ENCODE peak calls at places on chromosomes 5 and 9, in eight cellular contexts. One of them, this sample, is unnamed.

GRCh38 chr9:74777136-74777879 is 110.4 kb downstream of the TRPM6 start:
- DNase-seq in GM13977: peak; percentile 49
- DNase-seq in 8988T: no peak
- DNase-seq in activated CD8-positive, alpha-beta memory T cell treated with anti-CD3 and anti-CD28 coated beads for 4 hours: peak; percentile 28
- DNase-seq in WTC11: peak; percentile 73
- DNase-seq in stimulated activated CD8-positive, alpha-beta memory T cell treated with anti-CD3 and anti-CD28 coated beads, Interleukin-2, amount 100 ng/mL, for 1 hour: peak; percentile 34
- DNase-seq in NCI-H345: peak; percentile 52
- DNase-seq in activated T-cell treated with anti-CD3 and anti-CD28 coated beads, Interleukin-2, amount 50 U/mL, for 72 hours: peak; percentile 66
- DNase-seq in this sample: no peak

GRCh38 chr5:175575301-175575700 is 82.6 kb upstream of the HRH2 start:
- DNase-seq in GM13977: no peak
- DNase-seq in 8988T: no peak
- DNase-seq in activated CD8-positive, alpha-beta memory T cell treated with anti-CD3 and anti-CD28 coated beads for 4 hours: no peak
- DNase-seq in WTC11: no peak
- DNase-seq in stimulated activated CD8-positive, alpha-beta memory T cell treated with anti-CD3 and anti-CD28 coated beads, Interleukin-2, amount 100 ng/mL, for 1 hour: no peak
- DNase-seq in NCI-H345: no peak
- DNase-seq in activated T-cell treated with anti-CD3 and anti-CD28 coated beads, Interleukin-2, amount 50 U/mL, for 72 hours: no peak
- DNase-seq in this sample: no peak

GRCh38 chr9:91643474-91644102 is 220.0 kb upstream of the NFIL3 start:
- DNase-seq in GM13977: no peak
- DNase-seq in 8988T: no peak
- DNase-seq in activated CD8-positive, alpha-beta memory T cell treated with anti-CD3 and anti-CD28 coated beads for 4 hours: no peak
- DNase-seq in WTC11: no peak
- DNase-seq in stimulated activated CD8-positive, alpha-beta memory T cell treated with anti-CD3 and anti-CD28 coated beads, Interleukin-2, amount 100 ng/mL, for 1 hour: no peak
- DNase-seq in NCI-H345: no peak
- DNase-seq in activated T-cell treated with anti-CD3 and anti-CD28 coated beads, Interleukin-2, amount 50 U/mL, for 72 hours: no peak
- DNase-seq in this sample: no peak

GRCh38 chr5:160315968-160316367 is 3.6 kb upstream of the CCNJL start:
- DNase-seq in GM13977: no peak
- DNase-seq in 8988T: peak; percentile 57
- DNase-seq in activated CD8-positive, alpha-beta memory T cell treated with anti-CD3 and anti-CD28 coated beads for 4 hours: no peak
- DNase-seq in WTC11: no peak
- DNase-seq in stimulated activated CD8-positive, alpha-beta memory T cell treated with anti-CD3 and anti-CD28 coated beads, Interleukin-2, amount 100 ng/mL, for 1 hour: no peak
- DNase-seq in NCI-H345: peak; percentile 14
- DNase-seq in activated T-cell treated with anti-CD3 and anti-CD28 coated beads, Interleukin-2, amount 50 U/mL, for 72 hours: no peak
- DNase-seq in this sample: no peak

GRCh38 chr5:174402224-174402812 is 322.1 kb upstream of the MSX2 start:
- DNase-seq in GM13977: no peak
- DNase-seq in 8988T: no peak
- DNase-seq in activated CD8-positive, alpha-beta memory T cell treated with anti-CD3 and anti-CD28 coated beads for 4 hours: no peak
- DNase-seq in WTC11: no peak
- DNase-seq in stimulated activated CD8-positive, alpha-beta memory T cell treated with anti-CD3 and anti-CD28 coated beads, Interleukin-2, amount 100 ng/mL, for 1 hour: no peak
- DNase-seq in NCI-H345: no peak
- DNase-seq in activated T-cell treated with anti-CD3 and anti-CD28 coated beads, Interleukin-2, amount 50 U/mL, for 72 hours: no peak
- DNase-seq in this sample: no peak

GRCh38 chr5:95870105-95870672 is 47.7 kb upstream of the GLRX start:
- DNase-seq in GM13977: no peak
- DNase-seq in 8988T: no peak
- DNase-seq in activated CD8-positive, alpha-beta memory T cell treated with anti-CD3 and anti-CD28 coated beads for 4 hours: no peak
- DNase-seq in WTC11: no peak
- DNase-seq in stimulated activated CD8-positive, alpha-beta memory T cell treated with anti-CD3 and anti-CD28 coated beads, Interleukin-2, amount 100 ng/mL, for 1 hour: no peak
- DNase-seq in NCI-H345: no peak
- DNase-seq in activated T-cell treated with anti-CD3 and anti-CD28 coated beads, Interleukin-2, amount 50 U/mL, for 72 hours: peak; percentile 51
- DNase-seq in this sample: no peak

GRCh38 chr5:14270212-14270702 is 127.1 kb downstream of the TRIO start:
- DNase-seq in GM13977: peak; percentile 54
- DNase-seq in 8988T: peak; percentile 53
- DNase-seq in activated CD8-positive, alpha-beta memory T cell treated with anti-CD3 and anti-CD28 coated beads for 4 hours: no peak
- DNase-seq in WTC11: peak; percentile 38
- DNase-seq in stimulated activated CD8-positive, alpha-beta memory T cell treated with anti-CD3 and anti-CD28 coated beads, Interleukin-2, amount 100 ng/mL, for 1 hour: no peak
- DNase-seq in NCI-H345: peak; percentile 43
- DNase-seq in activated T-cell treated with anti-CD3 and anti-CD28 coated beads, Interleukin-2, amount 50 U/mL, for 72 hours: no peak
- DNase-seq in this sample: no peak

GRCh38 chr9:4081948-4082347 is 217.9 kb downstream of the GLIS3 start:
- DNase-seq in GM13977: no peak
- DNase-seq in 8988T: no peak
- DNase-seq in activated CD8-positive, alpha-beta memory T cell treated with anti-CD3 and anti-CD28 coated beads for 4 hours: no peak
- DNase-seq in WTC11: no peak
- DNase-seq in stimulated activated CD8-positive, alpha-beta memory T cell treated with anti-CD3 and anti-CD28 coated beads, Interleukin-2, amount 100 ng/mL, for 1 hour: no peak
- DNase-seq in NCI-H345: no peak
- DNase-seq in activated T-cell treated with anti-CD3 and anti-CD28 coated beads, Interleukin-2, amount 50 U/mL, for 72 hours: no peak
- DNase-seq in this sample: no peak

GRCh38 chr5:93586948-93587918 is 4.2 kb downstream of the NR2F1 start:
- DNase-seq in GM13977: no peak
- DNase-seq in 8988T: no peak
- DNase-seq in activated CD8-positive, alpha-beta memory T cell treated with anti-CD3 and anti-CD28 coated beads for 4 hours: no peak
- DNase-seq in WTC11: no peak
- DNase-seq in stimulated activated CD8-positive, alpha-beta memory T cell treated with anti-CD3 and anti-CD28 coated beads, Interleukin-2, amount 100 ng/mL, for 1 hour: no peak
- DNase-seq in NCI-H345: no peak
- DNase-seq in activated T-cell treated with anti-CD3 and anti-CD28 coated beads, Interleukin-2, amount 50 U/mL, for 72 hours: no peak
- DNase-seq in this sample: no peak

GRCh38 chr5:149485655-149486615 is 65.3 kb downstream of the CSNK1A1 start:
- DNase-seq in GM13977: no peak
- DNase-seq in 8988T: no peak
- DNase-seq in activated CD8-positive, alpha-beta memory T cell treated with anti-CD3 and anti-CD28 coated beads for 4 hours: no peak
- DNase-seq in WTC11: no peak
- DNase-seq in stimulated activated CD8-positive, alpha-beta memory T cell treated with anti-CD3 and anti-CD28 coated beads, Interleukin-2, amount 100 ng/mL, for 1 hour: no peak
- DNase-seq in NCI-H345: peak; percentile 35
- DNase-seq in activated T-cell treated with anti-CD3 and anti-CD28 coated beads, Interleukin-2, amount 50 U/mL, for 72 hours: no peak
- DNase-seq in this sample: no peak

GRCh38 chr5:152349683-152350526 is 55.2 kb downstream of the NMUR2 start:
- DNase-seq in GM13977: peak; percentile 49
- DNase-seq in 8988T: no peak
- DNase-seq in activated CD8-positive, alpha-beta memory T cell treated with anti-CD3 and anti-CD28 coated beads for 4 hours: no peak
- DNase-seq in WTC11: peak; percentile 61
- DNase-seq in stimulated activated CD8-positive, alpha-beta memory T cell treated with anti-CD3 and anti-CD28 coated beads, Interleukin-2, amount 100 ng/mL, for 1 hour: no peak
- DNase-seq in NCI-H345: peak; percentile 90
- DNase-seq in activated T-cell treated with anti-CD3 and anti-CD28 coated beads, Interleukin-2, amount 50 U/mL, for 72 hours: peak; percentile 16
- DNase-seq in this sample: no peak

GRCh38 chr9:137297966-137298365 is 4.1 kb downstream of the NRARP start:
- DNase-seq in GM13977: no peak
- DNase-seq in 8988T: no peak
- DNase-seq in activated CD8-positive, alpha-beta memory T cell treated with anti-CD3 and anti-CD28 coated beads for 4 hours: no peak
- DNase-seq in WTC11: peak; percentile 19
- DNase-seq in stimulated activated CD8-positive, alpha-beta memory T cell treated with anti-CD3 and anti-CD28 coated beads, Interleukin-2, amount 100 ng/mL, for 1 hour: no peak
- DNase-seq in NCI-H345: no peak
- DNase-seq in activated T-cell treated with anti-CD3 and anti-CD28 coated beads, Interleukin-2, amount 50 U/mL, for 72 hours: no peak
- DNase-seq in this sample: no peak

This sample was measured in type B pancreatic cell.